ENCODE peak calls at places on chromosomes 4 and X, in eight cellular contexts. R, P, J, Q, H, Y, U and V are unnamed samples.
A peak's percentile ranks its signal among the peaks of the same experiment; 100 is the strongest.

GRCh38 chr4:172838943-172839342 is 329.7 kb upstream of the GALNT7 start:
- DNase-seq in R (no peak), H (no peak), Y (no peak), U (no peak), Q (no peak), J (no peak), P (no peak), V (no peak)

GRCh38 chr4:185773419-185773818 is 38.6 kb downstream of the SORBS2 start:
- DNase-seq in Q (no peak), J (no peak), U (peak; percentile 46), Y (peak; percentile 81), P (no peak), H (no peak), R (peak; percentile 11), V (no peak)

GRCh38 chr4:56640907-56641493 is 40.1 kb downstream of the HOPX start:
- DNase-seq in P (no peak), H (no peak), Q (no peak), J (no peak), Y (no peak), U (no peak), R (no peak), V (no peak)

GRCh38 chrX:129661369-129661768 is 6.6 kb upstream of the APLN start:
- DNase-seq in Q (no peak), R (no peak), H (no peak), P (no peak), J (no peak), U (no peak), Y (no peak), V (no peak)

GRCh38 chrX:153333271-153333670 is 682 bp upstream of the ZNF275 start:
- DNase-seq in Y (no peak), U (no peak), J (no peak), R (no peak), H (no peak), Q (peak; percentile 78), P (no peak), V (no peak)

GRCh38 chrX:1464282-1465131 is 11.8 kb upstream of the ASMTL start:
- DNase-seq in P (no peak), Q (no peak), J (no peak), Y (no peak), R (no peak), U (peak; percentile 3), H (no peak), V (peak; percentile 23)

GRCh38 chrX:48966796-48967579 is 4.7 kb downstream of the KCND1 start:
- DNase-seq in Q (peak; percentile 17), J (no peak), R (no peak), H (no peak), Y (no peak), P (no peak), U (no peak), V (no peak)

GRCh38 chrX:115946059-115946458 is 224.5 kb upstream of the AGTR2 start:
- DNase-seq in J (no peak), Y (no peak), U (no peak), P (no peak), H (no peak), R (no peak), Q (no peak), V (no peak)

GRCh38 chr4:119136541-119136940 is 909 bp downstream of the MYOZ2 start:
- DNase-seq in R (peak; percentile 31), J (peak; percentile 17), Y (no peak), P (no peak), Q (no peak), U (no peak), H (no peak), V (no peak)

GRCh38 chrX:45129055-45129454 is 71.6 kb downstream of the DIPK2B start:
- DNase-seq in Y (no peak), J (no peak), Q (no peak), R (no peak), P (no peak), U (no peak), H (no peak), V (no peak)

GRCh38 chr4:70838400-70838971 is 1.2 kb downstream of the GRSF1 start:
- DNase-seq in R (no peak), U (no peak), Q (peak; percentile 49), H (peak; percentile 66), P (no peak), J (peak; percentile 9), Y (no peak), V (no peak)